ENCODE peak calls at places on chromosomes 13 and 19, in seven cellular contexts. One of them, this sample, is unnamed.

GRCh38 chr19:56637976-56638555 is 4.9 kb upstream of the SMIM17 start:
- DNase-seq in stimulated activated CD4-positive, alpha-beta T cell treated with anti-CD3 and anti-CD28 coated beads, Interleukin-4, amount 100 ng/mL, for 24 hours: peak; percentile 20
- DNase-seq in endothelial cell: peak; percentile 37
- DNase-seq in T follicular helper cell: no peak
- DNase-seq in EL: peak; percentile 34
- DNase-seq in ureter: peak; percentile 72
- DNase-seq in left ventricle myocardium inferior: peak; percentile 72
- DNase-seq in this sample: peak; percentile 74

GRCh38 chr13:90721937-90722336 is 625.5 kb upstream of the MIR17HG start:
- DNase-seq in stimulated activated CD4-positive, alpha-beta T cell treated with anti-CD3 and anti-CD28 coated beads, Interleukin-4, amount 100 ng/mL, for 24 hours: no peak
- DNase-seq in endothelial cell: no peak
- DNase-seq in T follicular helper cell: no peak
- DNase-seq in EL: no peak
- DNase-seq in ureter: no peak
- DNase-seq in left ventricle myocardium inferior: no peak
- DNase-seq in this sample: no peak

GRCh38 chr19:45800009-45800553 is 7.4 kb upstream of the DMWD start:
- DNase-seq in stimulated activated CD4-positive, alpha-beta T cell treated with anti-CD3 and anti-CD28 coated beads, Interleukin-4, amount 100 ng/mL, for 24 hours: no peak
- DNase-seq in endothelial cell: no peak
- DNase-seq in T follicular helper cell: no peak
- DNase-seq in EL: peak; percentile 68
- DNase-seq in ureter: no peak
- DNase-seq in left ventricle myocardium inferior: no peak
- DNase-seq in this sample: peak; percentile 85

GRCh38 chr19:48992571-48993174 is 436 bp downstream of the GYS1 start:
- DNase-seq in stimulated activated CD4-positive, alpha-beta T cell treated with anti-CD3 and anti-CD28 coated beads, Interleukin-4, amount 100 ng/mL, for 24 hours: peak; percentile 23
- DNase-seq in endothelial cell: peak; percentile 13
- DNase-seq in T follicular helper cell: no peak
- DNase-seq in EL: no peak
- DNase-seq in ureter: no peak
- DNase-seq in left ventricle myocardium inferior: no peak
- DNase-seq in this sample: no peak

GRCh38 chr19:1822210-1822609 is 10.1 kb upstream of the ATP8B3 start:
- DNase-seq in stimulated activated CD4-positive, alpha-beta T cell treated with anti-CD3 and anti-CD28 coated beads, Interleukin-4, amount 100 ng/mL, for 24 hours: no peak
- DNase-seq in endothelial cell: no peak
- DNase-seq in T follicular helper cell: no peak
- DNase-seq in EL: no peak
- DNase-seq in ureter: no peak
- DNase-seq in left ventricle myocardium inferior: no peak
- DNase-seq in this sample: no peak

GRCh38 chr19:10800488-10800887 is 35.5 kb downstream of the TMED1 start:
- DNase-seq in stimulated activated CD4-positive, alpha-beta T cell treated with anti-CD3 and anti-CD28 coated beads, Interleukin-4, amount 100 ng/mL, for 24 hours: no peak
- DNase-seq in endothelial cell: no peak
- DNase-seq in T follicular helper cell: no peak
- DNase-seq in EL: no peak
- DNase-seq in ureter: no peak
- DNase-seq in left ventricle myocardium inferior: peak; percentile 54
- DNase-seq in this sample: no peak

GRCh38 chr19:16062789-16063188 is 13.5 kb upstream of the TPM4 start:
- DNase-seq in stimulated activated CD4-positive, alpha-beta T cell treated with anti-CD3 and anti-CD28 coated beads, Interleukin-4, amount 100 ng/mL, for 24 hours: peak; percentile 74
- DNase-seq in endothelial cell: peak; percentile 58
- DNase-seq in T follicular helper cell: peak; percentile 56
- DNase-seq in EL: peak; percentile 46
- DNase-seq in ureter: peak; percentile 65
- DNase-seq in left ventricle myocardium inferior: no peak
- DNase-seq in this sample: peak; percentile 43

GRCh38 chr19:4375164-4375619 is 25.2 kb downstream of the SH3GL1 start:
- DNase-seq in stimulated activated CD4-positive, alpha-beta T cell treated with anti-CD3 and anti-CD28 coated beads, Interleukin-4, amount 100 ng/mL, for 24 hours: no peak
- DNase-seq in endothelial cell: no peak
- DNase-seq in T follicular helper cell: no peak
- DNase-seq in EL: peak; percentile 50
- DNase-seq in ureter: no peak
- DNase-seq in left ventricle myocardium inferior: no peak
- DNase-seq in this sample: peak; percentile 85

GRCh38 chr19:53254451-53255341 is at the start of gene ZNF677:
- DNase-seq in stimulated activated CD4-positive, alpha-beta T cell treated with anti-CD3 and anti-CD28 coated beads, Interleukin-4, amount 100 ng/mL, for 24 hours: peak; percentile 85
- DNase-seq in endothelial cell: peak; percentile 83
- DNase-seq in T follicular helper cell: peak; percentile 56
- DNase-seq in EL: peak; percentile 87
- DNase-seq in ureter: peak; percentile 95
- DNase-seq in left ventricle myocardium inferior: peak; percentile 94
- DNase-seq in this sample: peak; percentile 76

GRCh38 chr19:3479819-3480215 is 508 bp downstream of the SMIM24 start:
- DNase-seq in stimulated activated CD4-positive, alpha-beta T cell treated with anti-CD3 and anti-CD28 coated beads, Interleukin-4, amount 100 ng/mL, for 24 hours: no peak
- DNase-seq in endothelial cell: no peak
- DNase-seq in T follicular helper cell: peak; percentile 32
- DNase-seq in EL: no peak
- DNase-seq in ureter: no peak
- DNase-seq in left ventricle myocardium inferior: no peak
- DNase-seq in this sample: peak; percentile 29